ENCODE peak calls at places on chromosomes 12 and 14, in seven cellular contexts. P, V, W, B, F, R and L are unnamed samples.

GRCh38 chr14:29716150-29716549 is 211.5 kb downstream of the PRKD1 start:
- DNase-seq in W (peak; percentile 52), B (no peak), P (no peak), F (no peak), V (no peak), R (no peak), L (no peak)

GRCh38 chr12:27754795-27755194 is 25.2 kb upstream of the KLHL42 start:
- DNase-seq in R (no peak), W (no peak), V (no peak), B (no peak), P (no peak), F (no peak), L (no peak)

GRCh38 chr12:49934505-49934904 is 16.0 kb upstream of the AQP2 start:
- DNase-seq in W (no peak), R (no peak), B (no peak), V (no peak), F (no peak), P (no peak), L (no peak)

GRCh38 chr12:130776857-130777339 is 60.8 kb upstream of the RIMBP2 start:
- DNase-seq in W (no peak), V (no peak), F (no peak), R (no peak), B (no peak), P (no peak), L (no peak)

GRCh38 chr14:103552011-103552797 is 10.3 kb downstream of the BAG5 start:
- DNase-seq in R (no peak), F (no peak), V (no peak), W (peak; percentile 90), B (no peak), P (no peak), L (no peak)

GRCh38 chr12:118544569-118544968 is 168.2 kb downstream of the SUDS3 start:
- DNase-seq in B (peak; percentile 3), P (no peak), R (no peak), F (no peak), V (no peak), W (no peak), L (no peak)

GRCh38 chr12:50401383-50402155 is 884 bp downstream of the LARP4 start:
- DNase-seq in F (no peak), W (peak; percentile 26), B (no peak), R (no peak), P (peak; percentile 21), V (no peak), L (peak; percentile 71)

GRCh38 chr12:3225154-3225795 is 148.1 kb downstream of the TSPAN9 start:
- DNase-seq in P (no peak), W (peak; percentile 91), F (no peak), R (no peak), V (no peak), B (no peak), L (no peak)

GRCh38 chr14:77122555-77123125 is 19.0 kb downstream of the ZDHHC22 start:
- DNase-seq in W (no peak), V (no peak), P (no peak), R (no peak), B (no peak), F (no peak), L (no peak)

GRCh38 chr14:33669111-33669510 is 281.8 kb downstream of the EGLN3 start:
- DNase-seq in W (no peak), B (no peak), V (no peak), R (no peak), F (no peak), P (no peak), L (no peak)